ENCODE peak calls at places on chromosomes 11 and 22, in ten cellular contexts. M is lower lobe of right lung, Z is astrocyte of the spinal cord, D is choroid plexus epithelial cell, N is pancreas, J is lower leg skin, E is colonic mucosa, V is left ventricle myocardium inferior, F is HFFc6, B is epithelial cell of esophagus. Y is an unnamed sample.

GRCh38 chr11:86152006-86152862 is 83.3 kb upstream of the PICALM start:
- DNase-seq in B (peak; percentile 66), E (no peak), J (no peak), M (no peak), N (no peak), F (peak; percentile 34), V (no peak), D (no peak), Z (peak; percentile 60), Y (no peak)

GRCh38 chr11:30586251-30587144 is at the start of gene MPPED2:
- DNase-seq in E (peak; percentile 19), D (peak; percentile 10), M (peak; percentile 47), N (peak; percentile 62), F (no peak), J (no peak), V (peak; percentile 49), Z (no peak), B (peak; percentile 2), Y (peak; percentile 77)

GRCh38 chr22:32752326-32752725 is 49.2 kb upstream of the TIMP3 start:
- DNase-seq in M (no peak), N (no peak), J (no peak), D (peak; percentile 12), Z (no peak), F (peak; percentile 8), B (peak; percentile 9), E (no peak), V (no peak), Y (no peak)

GRCh38 chr11:973237-973636 is 47.6 kb downstream of the AP2A2 start:
- DNase-seq in N (peak; percentile 4), F (no peak), E (no peak), J (no peak), B (no peak), M (no peak), Z (no peak), V (no peak), D (no peak), Y (no peak)

GRCh38 chr11:76841923-76842452 is 18.7 kb upstream of the ACER3 start:
- DNase-seq in Z (no peak), V (no peak), D (no peak), B (no peak), M (no peak), N (no peak), J (no peak), F (no peak), E (peak; percentile 13), Y (no peak)

GRCh38 chr22:19775496-19776325 is 15.1 kb downstream of the TBX1 start:
- DNase-seq in B (no peak), N (peak; percentile 16), D (no peak), F (no peak), V (peak; percentile 3), Z (no peak), J (no peak), E (no peak), M (no peak), Y (no peak)

GRCh38 chr22:40285508-40285907 is 60.8 kb upstream of the ADSL start:
- DNase-seq in V (no peak), M (no peak), F (no peak), D (no peak), N (no peak), E (no peak), J (no peak), Z (no peak), B (no peak), Y (no peak)

GRCh38 chr11:38900156-38900679 is 2302.2 kb upstream of the RAG2 start:
- DNase-seq in D (no peak), M (no peak), N (no peak), J (no peak), V (no peak), Z (no peak), B (no peak), F (no peak), E (no peak), Y (no peak)

GRCh38 chr22:50200333-50201190 is at the start of gene SELENOO:
- DNase-seq in N (peak; percentile 95), M (peak; percentile 93), D (peak; percentile 89), B (peak; percentile 89), Z (peak; percentile 87), J (peak; percentile 82), E (peak; percentile 91), V (peak; percentile 94), F (peak; percentile 77), Y (peak; percentile 99)

GRCh38 chr22:34599567-34599966 is 466.4 kb upstream of the ISX start:
- DNase-seq in N (no peak), J (no peak), F (no peak), E (no peak), M (no peak), D (no peak), V (no peak), Z (no peak), B (no peak), Y (no peak)

GRCh38 chr11:18802381-18803257 is 11.0 kb upstream of the PTPN5 start:
- DNase-seq in B (peak; percentile 82), Z (peak; percentile 70), V (no peak), F (peak; percentile 57), N (peak; percentile 40), M (no peak), E (peak; percentile 37), D (peak; percentile 89), J (peak; percentile 53), Y (peak; percentile 52)
- TF ChIP-seq CTCF in B (peak; percentile 60), Z (peak; percentile 63), V (peak; percentile 66), F (peak; percentile 84), N (peak; percentile 38), M (peak; percentile 57), E (peak; percentile 31), D (peak; percentile 79), J (no peak), Y (peak; percentile 46)

DNA sequence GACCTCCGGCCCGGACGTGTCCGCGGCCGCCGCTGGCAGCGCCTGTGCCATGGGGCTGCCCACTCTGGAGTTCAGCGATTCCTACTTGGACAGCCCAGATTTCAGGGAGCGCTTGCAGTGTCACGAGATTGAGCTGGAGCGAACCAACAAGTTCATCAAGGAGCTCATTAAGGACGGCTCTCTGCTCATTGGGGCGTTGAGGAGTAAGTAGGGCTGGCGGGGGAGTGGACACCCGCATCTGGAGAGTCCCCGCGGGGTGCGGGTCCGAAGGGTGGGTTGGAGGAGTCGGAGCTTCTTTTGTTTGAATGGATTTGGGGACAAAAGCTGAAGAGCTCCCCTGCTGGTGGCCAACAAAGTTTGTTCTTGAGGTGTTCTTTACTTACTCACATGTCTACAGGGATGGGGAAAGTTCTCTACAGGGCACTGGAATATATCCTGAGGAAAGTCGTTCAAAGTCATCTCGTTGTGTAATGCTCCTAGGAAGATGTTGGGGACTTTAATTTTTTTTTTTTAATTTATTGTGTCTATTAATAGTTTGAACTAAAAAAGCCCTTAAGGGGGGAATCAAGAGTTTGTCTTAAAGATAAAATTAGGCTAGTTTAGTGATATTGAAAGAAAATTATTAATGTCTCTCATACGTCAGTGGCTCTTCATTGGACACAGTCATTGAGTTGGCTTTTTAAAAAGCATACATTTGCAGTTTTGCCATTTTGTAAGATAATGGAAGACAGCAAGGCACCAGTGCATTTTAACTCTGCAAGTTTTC is 725 bp downstream of the ARHGAP42 start:
- DNase-seq in F (peak; percentile 53), E (peak; percentile 71), Z (peak; percentile 87), B (peak; percentile 81), M (peak; percentile 54), V (peak; percentile 31), N (peak; percentile 28), D (peak; percentile 87), J (peak; percentile 52), Y (peak; percentile 69)
- TF ChIP-seq CTCF in F (peak; percentile 83), E (peak; percentile 62), Z (peak; percentile 76), B (peak; percentile 77), M (peak; percentile 50), V (peak; percentile 75), N (peak; percentile 30), D (peak; percentile 78), J (no peak), Y (peak; percentile 45)

GRCh38 chr11:112439614-112440013 is 179.0 kb upstream of the PLET1 start:
- DNase-seq in V (no peak), B (no peak), N (no peak), Z (no peak), J (no peak), M (no peak), E (no peak), F (no peak), D (no peak), Y (no peak)

GRCh38 chr11:112437096-112437495 is 176.4 kb upstream of the PLET1 start:
- DNase-seq in D (no peak), V (no peak), Z (no peak), N (no peak), B (peak; percentile 88), E (no peak), M (no peak), F (no peak), J (no peak), Y (no peak)

DNA sequence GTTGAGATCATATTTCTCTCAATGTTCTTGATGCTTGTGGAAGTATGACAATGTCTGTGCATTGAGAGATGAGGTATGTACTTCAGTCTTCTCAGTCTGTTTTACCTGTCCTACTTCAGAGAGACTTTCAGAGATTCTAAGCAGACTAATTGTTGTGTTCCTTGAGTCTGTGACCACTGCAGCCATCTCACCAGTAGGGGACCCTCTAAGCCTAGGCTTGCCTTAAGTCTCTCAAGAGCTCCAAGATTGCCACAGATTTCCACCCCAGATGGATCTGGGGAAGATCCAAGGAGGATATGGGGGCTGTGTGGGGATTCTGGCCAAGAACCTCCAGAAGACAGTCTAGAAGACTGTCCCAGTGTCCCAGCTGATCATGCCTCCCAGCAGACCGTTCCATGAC is 179.9 kb upstream of the PLET1 start:
- DNase-seq in M (no peak), D (peak; percentile 14), V (no peak), J (no peak), Z (no peak), F (no peak), N (no peak), E (no peak), B (peak; percentile 43), Y (no peak)
- TF ChIP-seq CTCF in M (no peak), D (peak; percentile 42), V (no peak), J (no peak), Z (no peak), F (no peak), N (no peak), E (no peak), B (no peak), Y (no peak)

DNA sequence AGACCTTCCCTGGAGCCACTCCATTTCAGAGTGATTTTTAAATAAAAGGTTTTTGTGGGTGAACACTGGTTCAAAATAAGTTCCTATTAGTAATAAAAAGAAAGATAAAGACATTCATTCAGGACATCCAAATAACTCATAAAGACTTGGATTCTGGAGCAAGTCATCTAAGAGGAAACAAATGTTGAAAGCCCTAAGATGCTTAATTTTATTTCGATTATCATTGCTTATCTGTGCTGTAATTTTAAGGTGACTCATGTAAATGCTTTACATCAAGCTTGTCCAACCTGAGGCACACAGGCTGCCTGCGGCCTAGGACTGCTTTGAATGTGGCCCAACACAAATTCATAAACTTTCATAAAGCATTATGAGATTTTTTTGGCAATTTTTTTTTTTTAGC is 34.2 kb upstream of the DBX1 start:
- DNase-seq in B (no peak), M (no peak), F (no peak), J (no peak), D (no peak), Z (no peak), V (no peak), E (no peak), N (no peak), Y (no peak)
- TF ChIP-seq CTCF in B (no peak), M (no peak), F (no peak), J (no peak), D (no peak), Z (no peak), V (no peak), E (no peak), N (no peak), Y (no peak)

GRCh38 chr11:126790550-126790981 is 210.0 kb downstream of the KIRREL3 start:
- DNase-seq in F (peak; percentile 93), B (peak; percentile 2), V (no peak), M (no peak), Z (peak; percentile 89), N (no peak), E (no peak), J (no peak), D (peak; percentile 3), Y (no peak)
- TF ChIP-seq CTCF in F (peak; percentile 78), B (no peak), V (no peak), M (no peak), Z (peak; percentile 33), N (no peak), E (no peak), J (no peak), D (no peak), Y (no peak)

Y was measured in GM13976.